ENCODE peak calls at places on chromosomes 13 and 19, in eight cellular contexts. J, P, A, H, S, E, K and B are unnamed samples.

GRCh38 chr13:59229401-59229800 is 934.3 kb downstream of the DIAPH3 start:
- DNase-seq in P (no peak), J (no peak), H (no peak), E (no peak), S (no peak), K (no peak), A (no peak), B (no peak)

GRCh38 chr13:86446311-86446710 is 647.1 kb upstream of the SLITRK6 start:
- DNase-seq in A (no peak), K (no peak), H (no peak), E (no peak), J (peak), S (no peak), P (no peak), B (peak)

GRCh38 chr13:109547942-109548860 is 238.2 kb downstream of the IRS2 start:
- DNase-seq in K (no peak), S (no peak), A (no peak), H (no peak), J (no peak), P (no peak), E (no peak), B (no peak)

GRCh38 chr13:51222510-51223283 is 499 bp downstream of the FAM124A start:
- DNase-seq in A (no peak), J (peak), H (no peak), S (no peak), P (peak), K (no peak), E (no peak), B (no peak)

GRCh38 chr13:46795321-46795720 is 1.6 kb downstream of the ESD start:
- DNase-seq in K (no peak), E (no peak), A (peak), P (no peak), S (no peak), J (no peak), H (no peak), B (no peak)

GRCh38 chr13:65638572-65639168 is 1591.5 kb downstream of the PCDH9 start:
- DNase-seq in A (peak), J (peak), S (peak), H (peak), K (no peak), P (no peak), E (peak), B (peak)

GRCh38 chr19:3284759-3285646 is 60.5 kb downstream of the CELF5 start:
- DNase-seq in S (peak), E (peak), A (peak), H (peak), K (no peak), J (peak), P (peak), B (peak)

GRCh38 chr13:38308736-38309135 is 40.9 kb upstream of the UFM1 start:
- DNase-seq in J (no peak), P (no peak), K (no peak), S (no peak), H (no peak), A (no peak), E (no peak), B (peak)

GRCh38 chr13:109747524-109747923 is 38.9 kb downstream of the IRS2 start:
- DNase-seq in S (no peak), H (no peak), K (no peak), A (no peak), J (no peak), P (no peak), E (no peak), B (no peak)

GRCh38 chr19:35056513-35057063 is 15.1 kb downstream of the HPN start:
- DNase-seq in J (no peak), K (no peak), H (no peak), S (no peak), A (no peak), E (no peak), P (no peak), B (no peak)

GRCh38 chr19:42076375-42076944 is 494 bp downstream of the ZNF574 start:
- DNase-seq in P (no peak), A (no peak), S (no peak), K (no peak), J (no peak), H (no peak), E (no peak), B (no peak)

GRCh38 chr19:45766919-45767346 is 2.1 kb downstream of the SIX5 start:
- DNase-seq in K (no peak), S (no peak), H (no peak), P (peak), E (no peak), J (no peak), A (no peak), B (peak)

GRCh38 chr19:43754562-43755255 is at the start of gene SMG9:
- DNase-seq in S (peak), A (peak), H (peak), P (peak), E (peak), J (peak), K (peak), B (peak)

GRCh38 chr13:47672982-47673670 is 327.9 kb downstream of the SUCLA2 start:
- DNase-seq in S (no peak), H (peak), P (no peak), K (no peak), J (no peak), E (no peak), A (no peak), B (peak)

GRCh38 chr13:97004096-97004876 is 10.0 kb upstream of the OXGR1 start:
- DNase-seq in H (no peak), J (no peak), S (no peak), A (no peak), E (peak), P (no peak), K (no peak), B (peak)

GRCh38 chr19:35272122-35272715 is 3.5 kb downstream of the USF2 start:
- DNase-seq in P (no peak), K (no peak), J (no peak), E (no peak), S (no peak), A (no peak), H (no peak), B (no peak)

GRCh38 chr19:19627716-19628498 is at the start of gene LPAR2:
- DNase-seq in J (no peak), P (peak), S (peak), A (no peak), K (no peak), H (peak), E (no peak), B (no peak)

GRCh38 chr19:50850738-50851137 is 4.0 kb upstream of the KLK3 start:
- DNase-seq in H (no peak), J (no peak), K (no peak), A (no peak), P (no peak), S (no peak), E (no peak), B (no peak)

GRCh38 chr13:50080856-50081105 is 65.5 kb downstream of the KCNRG start:
- DNase-seq in A (no peak), P (no peak), J (no peak), S (no peak), H (no peak), K (no peak), E (no peak), B (peak)

GRCh38 chr13:61410669-61411297 is 4.9 kb downstream of the PCDH20 start:
- DNase-seq in H (peak), E (peak), A (peak), J (peak), K (no peak), P (no peak), S (peak), B (peak)

GRCh38 chr13:30895773-30896172 is 10.3 kb upstream of the MEDAG start:
- DNase-seq in E (no peak), P (no peak), K (no peak), H (no peak), A (no peak), J (no peak), S (no peak), B (peak)

GRCh38 chr13:51158923-51159322 is 47.8 kb upstream of the C13orf42 start:
- DNase-seq in E (no peak), K (no peak), H (no peak), A (no peak), P (peak), S (no peak), J (no peak), B (no peak)

GRCh38 chr13:23427342-23428182 is 5.9 kb downstream of the SACS start:
- DNase-seq in H (no peak), S (no peak), K (no peak), P (peak), J (peak), A (no peak), E (peak), B (peak)

GRCh38 chr13:87331178-87331577 is 340.0 kb upstream of the SLITRK5 start:
- DNase-seq in H (no peak), K (no peak), P (no peak), A (no peak), S (no peak), E (no peak), J (no peak), B (no peak)

GRCh38 chr13:29434217-29434940 is 161.1 kb downstream of the SLC7A1 start:
- DNase-seq in A (no peak), E (no peak), J (no peak), S (no peak), K (peak), P (no peak), H (peak), B (no peak)

GRCh38 chr13:26051231-26052135 is at the start of gene SHISA2:
- DNase-seq in E (no peak), J (peak), K (no peak), S (no peak), H (peak), P (peak), A (no peak), B (peak)

GRCh38 chr13:40130871-40131636 is 475.6 kb downstream of the COG6 start:
- DNase-seq in A (peak), K (no peak), P (no peak), H (no peak), J (peak), E (peak), S (peak), B (no peak)

GRCh38 chr19:31140717-31141116 is 208.5 kb downstream of the TSHZ3 start:
- DNase-seq in P (no peak), A (no peak), E (no peak), H (no peak), S (no peak), J (peak), K (no peak), B (peak)

GRCh38 chr13:112697756-112698655 is 8.2 kb downstream of the ATP11A start:
- DNase-seq in J (no peak), A (no peak), K (no peak), H (no peak), E (peak), P (no peak), S (no peak), B (peak)

GRCh38 chr13:99380921-99381645 is 73.9 kb upstream of the GPR183 start:
- DNase-seq in S (no peak), P (peak), H (no peak), K (peak), E (no peak), J (no peak), A (no peak), B (peak)

GRCh38 chr13:109285586-109285985 is 500.8 kb downstream of the IRS2 start:
- DNase-seq in H (no peak), E (no peak), P (no peak), A (no peak), S (no peak), K (no peak), J (no peak), B (no peak)

GRCh38 chr19:13058951-13059660 is 43.6 kb downstream of the LYL1 start:
- DNase-seq in S (no peak), K (no peak), P (no peak), J (no peak), E (no peak), A (no peak), H (no peak), B (no peak)

GRCh38 chr13:98299954-98300350 is 122.9 kb upstream of the RNF113B start:
- DNase-seq in E (no peak), P (no peak), A (no peak), K (no peak), H (no peak), J (no peak), S (no peak), B (no peak)

GRCh38 chr13:68713394-68713793 is 1394.2 kb upstream of the ATXN8OS start:
- DNase-seq in S (no peak), A (no peak), K (no peak), J (no peak), H (no peak), E (no peak), P (no peak), B (no peak)

GRCh38 chr13:65912516-65912915 is 1317.6 kb downstream of the PCDH9 start:
- DNase-seq in A (no peak), S (no peak), K (no peak), E (no peak), P (no peak), H (no peak), J (no peak), B (no peak)

GRCh38 chr19:47028372-47028672 is 8.7 kb downstream of the NPAS1 start:
- DNase-seq in H (peak), A (no peak), K (no peak), E (no peak), J (no peak), S (no peak), P (no peak), B (no peak)
- TF ChIP-seq RAD21 in H (no peak), A (no peak), K (no peak), E (no peak), J (no peak), S (no peak), P (no peak), B (no peak)

GRCh38 chr19:53828531-53828930 is 4.4 kb upstream of the NLRP12 start:
- DNase-seq in S (no peak), K (no peak), P (no peak), J (no peak), A (no peak), E (no peak), H (no peak), B (no peak)

GRCh38 chr19:53823380-53824120 is 564 bp downstream of the NLRP12 start:
- DNase-seq in K (no peak), A (no peak), E (no peak), P (no peak), J (no peak), H (no peak), S (no peak), B (no peak)

GRCh38 chr19:53818756-53819155 is 5.4 kb downstream of the NLRP12 start:
- DNase-seq in S (no peak), H (no peak), A (no peak), E (no peak), K (no peak), P (no peak), J (no peak), B (no peak)

GRCh38 chr19:53824134-53824611 is at the start of gene NLRP12:
- DNase-seq in J (no peak), E (no peak), A (no peak), S (no peak), H (no peak), K (no peak), P (no peak), B (no peak)
- TF ChIP-seq RAD21 in J (no peak), E (no peak), A (no peak), S (no peak), H (no peak), K (no peak), P (no peak), B (no peak)

GRCh38 chr13:57629821-57630235 is 1.7 kb upstream of the PCDH17 start:
- DNase-seq in P (peak), E (no peak), K (no peak), S (no peak), H (peak), J (peak), A (no peak), B (peak)

GRCh38 chr13:57629391-57629804 is 2.1 kb upstream of the PCDH17 start:
- DNase-seq in J (no peak), H (peak), K (no peak), E (no peak), P (no peak), S (no peak), A (no peak), B (no peak)

GRCh38 chr13:57627663-57628062 is 3.9 kb upstream of the PCDH17 start:
- DNase-seq in P (no peak), E (no peak), S (no peak), K (no peak), H (peak), A (peak), J (peak), B (peak)

DNA sequence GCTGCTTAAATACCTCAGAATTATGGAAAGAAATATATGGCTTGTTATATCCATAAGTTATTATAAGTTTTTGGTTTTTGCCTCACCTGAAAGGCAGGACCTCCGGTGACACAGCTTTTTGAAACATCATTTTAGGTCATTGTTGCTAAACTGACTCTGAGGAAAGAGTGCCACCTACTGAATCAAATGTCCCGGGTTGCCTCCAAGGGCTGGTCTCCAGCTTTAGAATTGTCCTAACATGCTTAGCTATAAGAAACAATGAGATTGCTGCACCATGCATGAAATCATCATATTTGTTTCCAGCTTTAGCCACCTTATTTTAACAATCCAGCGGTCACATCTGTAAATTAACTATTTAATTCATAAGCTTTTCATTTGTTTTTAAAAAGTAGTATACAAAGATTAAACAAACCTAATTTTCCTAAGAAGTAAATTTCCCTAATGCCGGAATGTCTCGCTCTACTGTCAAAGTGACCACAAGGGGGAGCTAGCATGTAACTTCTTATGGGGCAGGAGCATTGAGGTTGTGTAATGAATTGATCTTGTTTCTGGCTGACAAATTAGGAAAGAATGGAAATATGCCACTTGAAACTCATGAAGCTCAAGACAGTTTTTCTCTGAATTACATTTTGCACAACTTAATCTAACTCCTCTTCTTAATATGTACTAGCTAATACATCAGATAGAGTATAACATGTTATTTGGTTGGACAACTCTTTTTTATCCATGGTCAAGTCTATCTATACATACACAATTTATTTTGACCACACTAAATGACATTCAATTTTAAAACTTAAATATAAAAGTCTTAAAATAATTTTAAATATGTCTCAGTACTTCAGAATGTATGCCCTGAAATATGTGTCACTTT is 6.7 kb upstream of the PCDH17 start:
- DNase-seq in E (peak), J (peak), K (no peak), S (no peak), A (peak), P (no peak), H (peak), B (peak)
- TF ChIP-seq RAD21 in E (no peak), J (no peak), K (peak), S (no peak), A (peak), P (peak), H (peak), B (peak)

GRCh38 chr13:34302596-34302995 is 484.6 kb downstream of the RFC3 start:
- DNase-seq in J (no peak), S (no peak), P (no peak), E (no peak), H (no peak), K (no peak), A (no peak), B (no peak)

GRCh38 chr13:34294483-34295129 is 476.7 kb downstream of the RFC3 start:
- DNase-seq in A (no peak), H (no peak), S (no peak), J (peak), K (no peak), P (no peak), E (no peak), B (no peak)

GRCh38 chr13:34303346-34303745 is 485.4 kb downstream of the RFC3 start:
- DNase-seq in K (no peak), J (no peak), H (no peak), P (no peak), S (no peak), E (no peak), A (no peak), B (no peak)

GRCh38 chr13:34300559-34300958 is 482.6 kb downstream of the RFC3 start:
- DNase-seq in P (no peak), S (no peak), J (peak), E (peak), A (no peak), K (no peak), H (no peak), B (no peak)
- TF ChIP-seq RAD21 in P (no peak), S (no peak), J (no peak), E (no peak), A (no peak), K (no peak), H (no peak), B (no peak)

GRCh38 chr19:39820696-39821095 is 13.3 kb downstream of the DYRK1B start:
- DNase-seq in S (no peak), P (no peak), J (no peak), K (no peak), H (no peak), E (no peak), A (no peak), B (no peak)
- TF ChIP-seq RAD21 in S (no peak), P (no peak), J (no peak), K (no peak), H (no peak), E (no peak), A (no peak), B (no peak)

GRCh38 chr13:85228692-85229091 is 570.5 kb downstream of the SLITRK6 start:
- DNase-seq in S (no peak), P (no peak), A (no peak), H (no peak), J (no peak), K (no peak), E (no peak), B (no peak)

GRCh38 chr13:85223883-85224656 is 575.1 kb downstream of the SLITRK6 start:
- DNase-seq in S (no peak), K (no peak), P (no peak), A (no peak), J (no peak), E (no peak), H (no peak), B (peak)
- TF ChIP-seq RAD21 in S (no peak), K (no peak), P (no peak), A (no peak), J (no peak), E (no peak), H (no peak), B (no peak)

GRCh38 chr19:5697890-5698634 is 8.0 kb downstream of the RPL36 start:
- DNase-seq in P (no peak), A (no peak), K (no peak), H (peak), E (no peak), S (no peak), J (no peak), B (no peak)

GRCh38 chr19:5698635-5699422 is 8.7 kb downstream of the RPL36 start:
- DNase-seq in J (no peak), H (peak), E (no peak), S (no peak), A (no peak), P (no peak), K (no peak), B (no peak)

GRCh38 chr19:5695649-5696195 is 5.6 kb downstream of the RPL36 start:
- DNase-seq in P (peak), E (no peak), K (no peak), S (no peak), A (no peak), J (no peak), H (no peak), B (no peak)

GRCh38 chr19:5696196-5697021 is 6.3 kb downstream of the RPL36 start:
- DNase-seq in J (no peak), A (no peak), S (no peak), H (peak), P (no peak), E (no peak), K (no peak), B (no peak)

GRCh38 chr19:5697022-5697889 is 7.2 kb downstream of the RPL36 start:
- DNase-seq in H (peak), K (no peak), P (no peak), E (no peak), A (no peak), J (no peak), S (no peak), B (no peak)
- TF ChIP-seq RAD21 in H (no peak), K (no peak), P (no peak), E (no peak), A (no peak), J (no peak), S (no peak), B (no peak)

GRCh38 chr19:57406516-57407123 is 4.3 kb upstream of the ZNF17 start:
- DNase-seq in H (peak), P (peak), K (peak), S (peak), J (peak), A (peak), E (peak), B (peak)
- TF ChIP-seq RAD21 in H (peak), P (peak), K (peak), S (peak), J (no peak), A (peak), E (peak), B (peak)

GRCh38 chr19:1169921-1170885 is 3.9 kb downstream of the SBNO2 start:
- DNase-seq in E (no peak), H (peak), P (no peak), K (no peak), S (no peak), A (peak), J (no peak), B (peak)
- TF ChIP-seq RAD21 in E (no peak), H (no peak), P (no peak), K (no peak), S (no peak), A (no peak), J (no peak), B (no peak)

GRCh38 chr19:55477905-55478304 is 1.5 kb downstream of the ZNF628 start:
- DNase-seq in P (no peak), K (no peak), S (no peak), H (no peak), J (no peak), A (no peak), E (no peak), B (no peak)
- TF ChIP-seq RAD21 in P (no peak), K (no peak), S (no peak), H (no peak), J (no peak), A (no peak), E (no peak), B (no peak)